ENCODE peak calls at places on chromosomes 4 and X, in seven cellular contexts. E is SK-N-SH, R is HepG2, T is HCT116, P is H1, Q is GM12878, I is K562. S is an unnamed sample.

GRCh38 chr4:96839441-96839840 is 999.5 kb downstream of the PDHA2 start:
- DNase-seq in E (no peak), R (no peak), T (no peak), P (no peak), Q (no peak), I (no peak), S (no peak)

GRCh38 chrX:80285131-80285773 is 135.0 kb upstream of the TENT5D start:
- DNase-seq in E (peak; percentile 30), R (peak; percentile 8), T (no peak), P (peak; percentile 9), Q (no peak), I (no peak), S (peak; percentile 44)

GRCh38 chrX:47191806-47192401 is 1.7 kb upstream of the UBA1 start:
- DNase-seq in E (no peak), R (no peak), T (no peak), P (no peak), Q (no peak), I (no peak), S (no peak)

GRCh38 chr4:141580523-141580922 is 55.9 kb upstream of the IL15 start:
- DNase-seq in E (no peak), R (no peak), T (no peak), P (no peak), Q (no peak), I (no peak), S (no peak)

GRCh38 chr4:73446336-73446938 is 10.4 kb downstream of the AFP start:
- DNase-seq in E (peak; percentile 46), R (peak; percentile 78), T (peak; percentile 48), P (no peak), Q (no peak), I (peak; percentile 41), S (no peak)

GRCh38 chr4:146202665-146203064 is 11.7 kb upstream of the REELD1 start:
- DNase-seq in E (no peak), R (no peak), T (no peak), P (no peak), Q (no peak), I (no peak), S (no peak)

GRCh38 chr4:147749811-147750321 is 18.0 kb downstream of the ARHGAP10 start:
- DNase-seq in E (no peak), R (no peak), T (no peak), P (no peak), Q (peak; percentile 73), I (no peak), S (no peak)

GRCh38 chrX:118976599-118977340 is 2.4 kb downstream of the LONRF3 start:
- DNase-seq in E (peak; percentile 61), R (no peak), T (no peak), P (no peak), Q (no peak), I (peak; percentile 44), S (no peak)

GRCh38 chr4:17958185-17958584 is 63.4 kb downstream of the LCORL start:
- DNase-seq in E (no peak), R (no peak), T (no peak), P (no peak), Q (no peak), I (no peak), S (no peak)

GRCh38 chr4:61003301-61003700 is 196.8 kb upstream of the ADGRL3 start:
- DNase-seq in E (no peak), R (peak; percentile 2), T (no peak), P (no peak), Q (no peak), I (no peak), S (no peak)

GRCh38 chrX:40964008-40964407 is 121.2 kb upstream of the USP9X start:
- DNase-seq in E (no peak), R (no peak), T (no peak), P (no peak), Q (no peak), I (no peak), S (no peak)

GRCh38 chrX:140123446-140123845 is 158.1 kb upstream of the CXorf66 start:
- DNase-seq in E (no peak), R (no peak), T (no peak), P (no peak), Q (no peak), I (no peak), S (no peak)

GRCh38 chr4:107825072-107825789 is 499 bp downstream of the SGMS2 start:
- DNase-seq in E (peak; percentile 9), R (no peak), T (no peak), P (no peak), Q (no peak), I (no peak), S (no peak)

GRCh38 chr4:115234405-115235093 is 121.1 kb upstream of the NDST4 start:
- DNase-seq in E (peak; percentile 15), R (peak; percentile 5), T (peak; percentile 22), P (no peak), Q (peak; percentile 12), I (no peak), S (no peak)

GRCh38 chrX:24231169-24231568 is 81.6 kb downstream of the ZFX start:
- DNase-seq in E (no peak), R (no peak), T (peak; percentile 7), P (no peak), Q (no peak), I (peak; percentile 38), S (no peak)

GRCh38 chrX:118554511-118554910 is 58.9 kb downstream of the DOCK11 start:
- DNase-seq in E (no peak), R (no peak), T (no peak), P (no peak), Q (no peak), I (no peak), S (no peak)

GRCh38 chr4:74932832-74933561 is at the start of gene PARM1:
- DNase-seq in E (peak; percentile 58), R (peak; percentile 59), T (peak; percentile 81), P (peak; percentile 73), Q (no peak), I (peak; percentile 55), S (peak; percentile 72)

GRCh38 chr4:13933163-13933562 is 305.6 kb upstream of the BOD1L1 start:
- DNase-seq in E (no peak), R (no peak), T (no peak), P (no peak), Q (no peak), I (no peak), S (no peak)

GRCh38 chr4:64079316-64079715 is 329.9 kb downstream of the TECRL start:
- DNase-seq in E (no peak), R (no peak), T (no peak), P (no peak), Q (no peak), I (no peak), S (no peak)

GRCh38 chrX:12891915-12892506 is 14.4 kb upstream of the TLR8 start:
- DNase-seq in E (no peak), R (no peak), T (no peak), P (no peak), Q (peak; percentile 85), I (no peak), S (no peak)

DNA sequence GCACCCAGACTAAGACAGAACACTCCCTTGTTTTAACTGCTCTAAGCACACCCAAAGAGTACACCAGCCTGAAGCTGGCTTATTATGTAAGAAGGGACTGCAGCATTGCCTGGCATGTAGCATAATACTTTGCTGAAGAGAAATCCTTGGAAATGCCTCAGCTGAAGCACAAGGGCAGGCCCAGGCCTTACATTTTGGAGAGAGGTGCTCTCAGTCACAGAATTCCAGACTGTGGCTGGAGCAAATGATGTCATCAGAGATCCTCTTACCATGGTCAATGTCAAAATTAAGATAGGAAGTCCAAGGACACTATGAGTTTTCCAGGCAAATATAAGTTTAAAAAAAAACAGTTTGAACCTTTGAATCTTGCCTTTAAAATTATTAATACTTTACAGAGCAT is 14.8 kb downstream of the ARHGEF6 start:
- DNase-seq in E (no peak), R (no peak), T (no peak), P (no peak), Q (no peak), I (no peak), S (no peak)
- H3K4me1 ChIP-seq in E (peaks cover 5% of the 10 kb centered on the region), R (no peaks in the 10 kb centered on the region), T (peaks cover 14% of the 10 kb centered on the region), P (no peaks in the 10 kb centered on the region), Q (peaks cover 10% of the 10 kb centered on the region), I (peaks cover 19% of the 10 kb centered on the region), S (no peaks in the 10 kb centered on the region)

DNA sequence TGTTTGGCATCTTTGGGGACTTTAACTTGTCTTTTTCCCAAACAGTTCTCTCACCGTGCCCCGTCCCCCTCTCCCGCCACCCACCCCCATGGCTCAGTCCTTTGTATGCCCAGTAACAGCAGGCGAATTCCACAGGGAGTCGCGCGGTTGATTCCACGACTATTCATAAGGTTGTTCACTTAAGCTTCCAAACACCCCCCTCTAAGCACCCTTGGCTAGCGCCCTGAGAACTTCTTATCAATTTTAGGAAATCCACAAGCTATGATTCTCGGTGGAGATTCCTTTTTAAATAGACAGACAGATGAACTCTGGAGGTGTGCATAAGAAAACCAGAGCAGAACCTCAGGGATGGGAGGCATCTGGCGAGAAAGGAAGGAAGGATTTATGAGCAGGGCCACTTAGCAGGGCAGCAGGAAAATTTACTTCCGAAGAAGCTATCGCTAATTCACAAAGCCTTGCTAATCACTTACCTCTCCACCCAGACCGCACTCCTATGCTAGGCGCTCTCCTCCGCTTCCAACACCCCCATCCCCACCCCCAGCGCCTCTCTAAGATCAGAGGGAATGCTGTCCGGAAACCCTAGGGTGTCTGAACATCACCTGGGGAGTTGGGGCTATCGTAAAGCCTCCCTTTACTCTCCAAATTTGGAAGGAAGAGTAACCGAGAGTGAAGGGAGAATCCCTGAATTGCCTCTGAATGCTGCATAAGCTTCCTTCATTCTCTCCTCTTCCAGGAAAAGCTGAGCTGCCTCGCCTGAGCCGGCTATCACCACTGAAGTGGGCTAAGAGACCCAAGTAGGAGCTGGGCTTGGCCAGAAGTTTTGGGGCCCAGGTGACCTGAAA is 1.7 kb downstream of the UNC5C start:
- DNase-seq in E (peak; percentile 47), R (no peak), T (no peak), P (no peak), Q (no peak), I (no peak), S (no peak)
- TF ChIP-seq YY1 in E (no peak), R (no peak), T (no peak), P (no peak), Q (no peak), I (no peak), S (no peak)

DNA sequence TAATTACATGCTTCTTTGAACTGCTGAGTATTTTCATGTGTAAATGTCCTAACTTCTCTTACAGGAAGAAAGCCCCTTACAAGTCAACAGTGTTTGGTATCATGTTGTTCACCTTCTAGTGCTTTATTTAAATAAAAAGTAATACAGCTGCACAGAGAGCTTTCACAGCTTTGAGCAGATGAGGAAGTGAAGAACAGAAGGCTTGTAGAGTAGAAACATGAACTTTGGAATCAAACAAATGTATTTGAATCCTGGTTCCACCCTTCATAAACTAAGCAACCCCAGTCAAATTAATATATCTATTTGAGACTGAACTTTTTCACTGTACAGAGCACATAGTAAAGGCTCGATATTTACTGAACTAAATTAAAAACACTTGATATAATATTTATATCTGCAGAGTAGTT is 120.5 kb downstream of the CAMK2D start:
- DNase-seq in E (no peak), R (peak; percentile 89), T (no peak), P (no peak), Q (peak; percentile 53), I (no peak), S (no peak)
- H3K4me1 ChIP-seq in E (no peaks in the 10 kb centered on the region), R (peaks cover 94% of the 10 kb centered on the region), T (peaks cover 35% of the 10 kb centered on the region), P (peaks cover 4% of the 10 kb centered on the region), Q (peaks cover 54% of the 10 kb centered on the region), I (no peaks in the 10 kb centered on the region), S (peaks cover 3% of the 10 kb centered on the region)

DNA sequence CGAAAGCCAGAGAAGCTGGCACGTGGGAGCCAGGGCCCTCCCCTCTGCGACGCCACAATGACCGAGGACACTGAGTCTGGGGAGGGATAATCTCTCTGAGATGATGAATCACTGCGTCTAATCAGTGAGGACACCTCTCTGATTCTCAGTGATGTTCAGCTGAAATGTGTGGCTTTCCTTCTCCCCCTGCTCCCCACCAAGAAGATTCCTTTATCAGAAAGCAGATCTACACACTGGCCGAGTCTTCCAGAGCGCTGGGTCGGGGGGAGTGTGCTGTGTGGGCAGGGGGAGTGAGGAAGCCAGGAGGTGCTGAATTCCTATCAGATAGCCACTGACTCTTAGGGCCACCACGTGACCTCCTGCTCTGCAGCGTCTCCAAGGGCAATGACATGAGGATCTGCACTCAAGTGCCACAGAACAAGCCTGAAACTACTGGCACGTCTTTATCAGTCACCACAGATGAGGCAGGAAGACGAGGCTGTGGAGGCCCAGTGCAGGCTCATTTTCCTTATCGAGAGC is 89.2 kb downstream of the GATB start:
- DNase-seq in E (peak; percentile 55), R (no peak), T (no peak), P (no peak), Q (no peak), I (peak; percentile 62), S (no peak)
- TF ChIP-seq YY1 in E (no peak), R (no peak), T (no peak), P (no peak), Q (no peak), I (no peak), S (no peak)